ENCODE peak calls at places on chromosomes 6 and 20, in seven cellular contexts. D is astrocyte, P is HCT116, Y is cardiac fibroblast, T is choroid plexus epithelial cell, H is A673, E is tibial nerve. R is an unnamed sample.

GRCh38 chr6:2524090-2524489 is 226.6 kb downstream of the MYLK4 start:
- DNase-seq in D (no peak), P (no peak), Y (peak), T (no peak), H (peak), E (no peak), R (no peak)

GRCh38 chr20:54510546-54511129 is 35.2 kb downstream of the DOK5 start:
- DNase-seq in D (peak), P (no peak), Y (no peak), T (no peak), H (no peak), E (no peak), R (no peak)

GRCh38 chr6:35327349-35328027 is 14.9 kb upstream of the PPARD start:
- DNase-seq in D (no peak), P (peak), Y (peak), T (peak), H (peak), E (peak), R (peak)

GRCh38 chr20:49320460-49320859 is 42.6 kb upstream of the ZNFX1 start:
- DNase-seq in D (peak), P (peak), Y (peak), T (peak), H (peak), E (no peak), R (peak)

GRCh38 chr6:95905132-95905531 is 110.6 kb upstream of the FUT9 start:
- DNase-seq in D (no peak), P (no peak), Y (no peak), T (no peak), H (no peak), E (no peak), R (no peak)

GRCh38 chr6:133788556-133788955 is 100.4 kb upstream of the TCF21 start:
- DNase-seq in D (no peak), P (no peak), Y (no peak), T (no peak), H (no peak), E (no peak), R (no peak)

GRCh38 chr6:9028086-9028485 is 592.7 kb upstream of the SLC35B3 start:
- DNase-seq in D (no peak), P (no peak), Y (no peak), T (no peak), H (no peak), E (no peak), R (no peak)

GRCh38 chr6:34055223-34055933 is 90.5 kb downstream of the GRM4 start:
- DNase-seq in D (peak), P (peak), Y (peak), T (peak), H (peak), E (peak), R (peak)

GRCh38 chr6:133854633-133855598 is 34.0 kb upstream of the TCF21 start:
- DNase-seq in D (no peak), P (no peak), Y (no peak), T (no peak), H (no peak), E (no peak), R (no peak)

GRCh38 chr6:36727491-36728021 is 29.9 kb downstream of the RAB44 start:
- DNase-seq in D (peak), P (no peak), Y (peak), T (peak), H (no peak), E (no peak), R (no peak)

GRCh38 chr6:37882724-37883413 is 63.3 kb downstream of the ZFAND3 start:
- DNase-seq in D (peak), P (no peak), Y (peak), T (peak), H (no peak), E (no peak), R (peak)

GRCh38 chr6:153843420-153843819 is 195.6 kb upstream of the OPRM1 start:
- DNase-seq in D (no peak), P (no peak), Y (no peak), T (no peak), H (no peak), E (no peak), R (no peak)

GRCh38 chr6:35683267-35683666 is 5.4 kb downstream of the FKBP5 start:
- DNase-seq in D (no peak), P (no peak), Y (no peak), T (no peak), H (no peak), E (no peak), R (no peak)

GRCh38 chr6:119541132-119541905 is 191.8 kb upstream of the MAN1A1 start:
- DNase-seq in D (peak), P (peak), Y (peak), T (peak), H (peak), E (no peak), R (peak)

GRCh38 chr6:142773859-142774258 is 171.1 kb downstream of the HIVEP2 start:
- DNase-seq in D (no peak), P (no peak), Y (no peak), T (no peak), H (no peak), E (no peak), R (no peak)

GRCh38 chr6:24720131-24720603 is 1.2 kb upstream of the C6orf62 start:
- DNase-seq in D (no peak), P (no peak), Y (peak), T (peak), H (peak), E (peak), R (peak)

GRCh38 chr20:1324598-1325172 is 4.3 kb downstream of the SDCBP2 start:
- DNase-seq in D (peak), P (no peak), Y (peak), T (peak), H (no peak), E (no peak), R (peak)

GRCh38 chr6:35725721-35726438 is 11.0 kb upstream of the ARMC12 start:
- DNase-seq in D (no peak), P (no peak), Y (peak), T (peak), H (no peak), E (peak), R (peak)

GRCh38 chr6:162833776-162834175 is 106.0 kb downstream of the PACRG start:
- DNase-seq in D (no peak), P (no peak), Y (no peak), T (no peak), H (no peak), E (no peak), R (no peak)

GRCh38 chr20:52524865-52525264 is 333.3 kb upstream of the ZFP64 start:
- DNase-seq in D (peak), P (no peak), Y (no peak), T (no peak), H (no peak), E (no peak), R (no peak)

GRCh38 chr6:83960704-83961103 is 72.9 kb upstream of the MRAP2 start:
- DNase-seq in D (no peak), P (no peak), Y (no peak), T (no peak), H (no peak), E (no peak), R (no peak)

GRCh38 chr6:157668034-157668401 is 155.0 kb upstream of the SNX9 start:
- DNase-seq in D (no peak), P (no peak), Y (no peak), T (no peak), H (no peak), E (no peak), R (no peak)
- TF ChIP-seq CTCF in D (no peak), P (no peak), Y (no peak), T (no peak), H (no peak), E (no peak), R (no peak)

DNA sequence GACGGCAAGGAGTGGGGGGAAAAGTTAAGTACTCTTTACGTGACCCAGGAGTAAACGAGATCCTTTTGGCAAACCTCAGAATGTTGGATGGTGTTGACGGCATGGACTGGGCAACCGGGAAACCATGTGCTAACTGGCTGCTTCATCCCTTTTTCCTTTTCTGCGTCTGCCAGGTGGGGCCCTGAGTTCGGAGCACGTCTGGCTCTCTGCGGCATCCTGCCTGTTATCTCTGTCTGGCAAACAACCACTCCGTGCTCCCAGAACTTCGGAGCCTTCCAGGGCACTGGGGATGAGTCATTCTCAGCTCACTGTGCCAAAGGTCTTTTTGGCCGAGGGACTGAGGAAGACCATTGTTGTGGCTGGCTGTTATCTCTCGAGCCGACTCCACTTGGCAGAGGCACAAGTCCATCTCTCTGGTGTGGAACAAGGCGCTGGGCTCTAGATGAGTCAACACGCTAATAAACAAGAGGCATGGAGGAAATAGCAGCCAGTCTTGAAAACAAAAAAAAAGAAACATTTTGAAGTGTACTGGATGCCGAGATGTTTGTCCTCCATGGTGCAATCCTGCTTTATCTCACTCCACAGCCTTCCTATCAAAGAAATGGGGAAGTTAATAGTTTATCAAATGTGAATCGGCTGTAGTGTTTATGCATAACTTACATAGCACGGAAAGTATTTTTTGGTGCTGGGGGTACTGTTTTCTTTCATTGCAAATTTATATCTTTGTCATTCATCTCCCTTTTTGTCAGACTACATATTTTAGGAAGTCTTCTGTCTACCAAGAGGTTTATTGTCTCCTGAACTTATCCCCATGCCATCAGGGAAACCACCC is 64.6 kb upstream of the TXNDC5 start:
- DNase-seq in D (peak), P (peak), Y (peak), T (peak), H (no peak), E (peak), R (peak)
- H3K4me3 ChIP-seq in D (no peak), P (peak), Y (no peak), T (peak), H (no peak), E (no peak), R (peak)

DNA sequence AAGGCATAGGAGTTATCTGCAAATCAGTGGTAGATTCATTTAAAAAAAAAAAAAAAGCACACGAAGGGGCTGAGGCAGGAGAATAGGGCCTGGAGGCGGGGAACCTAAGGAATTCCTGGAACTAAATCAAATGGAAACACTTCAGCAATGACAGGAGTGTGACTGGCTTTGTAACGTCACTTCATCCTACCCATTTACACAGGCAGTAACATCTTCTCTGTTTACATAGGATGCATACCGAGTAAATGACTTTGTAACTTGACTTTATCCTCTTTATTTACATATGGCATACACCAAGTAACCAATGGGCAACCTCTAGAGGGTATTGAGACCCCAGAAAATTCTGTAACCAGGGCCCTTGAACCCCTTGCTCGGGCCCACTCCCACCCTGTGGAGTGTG is 56.4 kb upstream of the IYD start:
- DNase-seq in D (no peak), P (no peak), Y (no peak), T (no peak), H (no peak), E (no peak), R (no peak)
- TF ChIP-seq CTCF in D (no peak), P (no peak), Y (no peak), T (no peak), H (no peak), E (no peak), R (no peak)

GRCh38 chr6:54018722-54019121 is 92.5 kb upstream of the MLIP start:
- DNase-seq in D (no peak), P (no peak), Y (no peak), T (no peak), H (no peak), E (no peak), R (no peak)

GRCh38 chr6:54019860-54020259 is 91.4 kb upstream of the MLIP start:
- DNase-seq in D (no peak), P (no peak), Y (no peak), T (no peak), H (no peak), E (no peak), R (no peak)

GRCh38 chr6:54014440-54014839 is 96.8 kb upstream of the MLIP start:
- DNase-seq in D (no peak), P (no peak), Y (no peak), T (no peak), H (no peak), E (no peak), R (no peak)

GRCh38 chr6:54017877-54018276 is 93.4 kb upstream of the MLIP start:
- DNase-seq in D (no peak), P (no peak), Y (no peak), T (no peak), H (no peak), E (no peak), R (no peak)

DNA sequence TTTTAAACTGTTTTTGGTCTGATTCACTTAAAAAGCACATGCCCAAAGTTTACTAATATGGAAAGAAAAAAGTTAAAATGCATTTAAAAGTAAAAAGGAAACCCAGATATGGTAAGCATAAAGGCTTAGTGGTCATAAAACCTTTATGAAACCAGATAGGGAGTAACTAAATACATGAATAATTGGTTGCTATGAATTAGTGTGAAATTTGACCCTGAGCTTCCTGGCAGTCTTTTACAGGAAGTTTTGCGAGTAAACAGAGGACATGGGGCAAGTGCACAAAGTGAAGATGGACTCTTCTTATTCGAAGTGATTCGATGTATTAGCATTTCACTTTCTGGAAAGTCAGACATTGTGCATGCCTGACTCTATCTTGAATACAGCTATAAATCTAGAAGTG is 90.9 kb upstream of the MLIP start:
- DNase-seq in D (no peak), P (no peak), Y (no peak), T (peak), H (peak), E (no peak), R (peak)
- H3K4me3 ChIP-seq in D (no peak), P (no peak), Y (no peak), T (no peak), H (no peak), E (no peak), R (no peak)